ENCODE peak calls at places on chromosomes 12 and 14, in five cellular contexts. E is body of pancreas; L is ovary; P is caudate nucleus; D is CD8-positive, alpha-beta T cell. X is an unnamed sample.
A peak's percentile ranks its signal among the peaks of the same experiment; 100 is the strongest.

GRCh38 chr12:68177562-68177961 is 18.0 kb upstream of the IFNG start:
- DNase-seq in L (no peak), P (no peak), E (no peak), D (no peak), X (no peak)

GRCh38 chr12:64104376-64104775 is 117.7 kb downstream of the KICS2 start:
- DNase-seq in E (peak; percentile 23), L (no peak), D (no peak), P (no peak), X (peak; percentile 57)

GRCh38 chr12:6773662-6774351 is 1.5 kb downstream of the LAG3 start:
- DNase-seq in L (no peak), D (no peak), P (no peak), E (no peak), X (no peak)

GRCh38 chr14:52124791-52125661 is 56.2 kb upstream of the NID2 start:
- DNase-seq in L (no peak), E (no peak), P (peak; percentile 16), D (no peak), X (no peak)

GRCh38 chr12:93461503-93461902 is 5.8 kb upstream of the MRPL42 start:
- DNase-seq in P (no peak), L (no peak), E (no peak), D (no peak), X (no peak)

GRCh38 chr12:57280234-57281062 is 29.5 kb upstream of the STAC3 start:
- DNase-seq in D (peak; percentile 48), E (peak; percentile 27), P (peak; percentile 82), L (no peak), X (no peak)

GRCh38 chr12:65324551-65324950 is 46.1 kb downstream of the MSRB3 start:
- DNase-seq in P (no peak), D (no peak), E (no peak), L (no peak), X (no peak)

GRCh38 chr12:54840293-54840692 is 14.0 kb upstream of the MUCL1 start:
- DNase-seq in D (no peak), E (no peak), L (no peak), P (no peak), X (no peak)

GRCh38 chr12:50425859-50426258 is 25.2 kb downstream of the LARP4 start:
- DNase-seq in L (no peak), E (no peak), P (no peak), D (no peak), X (no peak)

GRCh38 chr14:68627050-68627867 is 165.6 kb downstream of the ZFP36L1 start:
- DNase-seq in D (no peak), L (peak; percentile 33), P (no peak), E (peak; percentile 71), X (no peak)

GRCh38 chr14:69501362-69501964 is 16.9 kb downstream of the PLEKHD1 start:
- DNase-seq in E (peak; percentile 38), P (peak; percentile 47), L (no peak), D (no peak), X (peak; percentile 57)

GRCh38 chr12:91009319-91009950 is 4.7 kb upstream of the EPYC start:
- DNase-seq in E (no peak), P (no peak), L (no peak), D (no peak), X (no peak)

GRCh38 chr14:84963518-84963917 is 566.4 kb upstream of the FLRT2 start:
- DNase-seq in P (no peak), E (no peak), D (no peak), L (no peak), X (no peak)

GRCh38 chr12:94674835-94675234 is 24.5 kb upstream of the TMCC3 start:
- DNase-seq in E (no peak), D (no peak), L (no peak), P (no peak), X (peak; percentile 37)

GRCh38 chr14:98270201-98270600 is 1001.8 kb downstream of the BCL11B start:
- DNase-seq in D (no peak), P (no peak), L (no peak), E (no peak), X (no peak)

DNA sequence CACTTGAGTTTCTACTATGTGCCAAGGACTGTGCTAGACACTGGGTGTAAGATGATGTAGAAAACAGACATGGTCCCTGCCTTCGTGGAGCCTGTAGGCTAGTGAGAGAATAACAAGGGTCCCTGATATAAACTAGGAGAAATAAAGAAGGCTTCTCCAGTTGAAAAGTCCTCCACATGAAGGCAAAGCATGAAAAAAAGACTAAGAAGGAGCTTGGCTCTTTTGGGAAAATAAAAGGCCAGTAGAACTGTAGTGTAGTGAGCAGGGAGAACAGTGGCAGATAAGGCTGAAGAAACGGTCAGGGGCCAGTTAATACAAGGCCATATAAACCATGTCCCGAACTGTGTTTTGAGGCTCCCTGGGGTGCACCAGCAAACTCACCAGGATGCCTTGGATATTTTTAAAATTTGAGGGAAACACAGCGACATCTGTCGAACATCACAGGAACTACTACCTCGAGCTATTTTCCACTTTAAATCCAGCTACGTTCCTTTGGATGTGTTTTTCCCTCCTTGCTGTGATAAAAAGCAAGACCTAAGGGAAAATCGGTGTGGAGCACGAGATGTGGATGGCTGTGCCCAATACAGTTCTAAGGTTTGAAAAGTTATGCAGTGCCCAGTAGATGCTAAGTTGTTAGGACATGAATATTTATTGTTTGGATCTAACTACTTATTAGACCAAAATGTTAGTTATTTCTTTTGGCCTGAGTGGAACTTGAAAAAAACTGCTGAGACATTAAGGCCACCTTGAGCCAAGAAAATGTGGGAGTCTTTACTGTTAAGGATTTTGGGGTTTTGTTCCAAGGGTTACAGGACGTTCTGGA is 8.5 kb upstream of the CFL2 start:
- DNase-seq in L (peak; percentile 35), E (peak; percentile 55), P (peak; percentile 12), D (peak; percentile 16), X (no peak)
- H3K27ac ChIP-seq in L (peak overlapping the region; percentile 36), E (no peak overlapping the region), P (peak overlapping the region; percentile 74), D (no peak overlapping the region), X (no peak overlapping the region)

GRCh38 chr12:122835693-122836026 is 403 bp downstream of the HIP1R start:
- DNase-seq in E (peak; percentile 63), D (no peak), P (no peak), L (no peak), X (no peak)
- H3K27ac ChIP-seq in E (peak overlapping the region; percentile 68), D (peak overlapping the region; percentile 87), P (peak overlapping the region; percentile 64), L (no peak overlapping the region), X (peak overlapping the region; percentile 50)

GRCh38 chr14:50837271-50837670 is 6.3 kb upstream of the NIN start:
- DNase-seq in P (no peak), D (no peak), E (no peak), L (no peak), X (no peak)

GRCh38 chr14:50835280-50835679 is 4.3 kb upstream of the NIN start:
- DNase-seq in P (no peak), D (no peak), L (no peak), E (no peak), X (no peak)

GRCh38 chr14:50832935-50833607 is 2.1 kb upstream of the NIN start:
- DNase-seq in E (no peak), L (no peak), D (no peak), P (peak; percentile 37), X (no peak)

GRCh38 chr14:50836515-50836914 is 5.6 kb upstream of the NIN start:
- DNase-seq in P (no peak), D (no peak), L (no peak), E (no peak), X (no peak)

DNA sequence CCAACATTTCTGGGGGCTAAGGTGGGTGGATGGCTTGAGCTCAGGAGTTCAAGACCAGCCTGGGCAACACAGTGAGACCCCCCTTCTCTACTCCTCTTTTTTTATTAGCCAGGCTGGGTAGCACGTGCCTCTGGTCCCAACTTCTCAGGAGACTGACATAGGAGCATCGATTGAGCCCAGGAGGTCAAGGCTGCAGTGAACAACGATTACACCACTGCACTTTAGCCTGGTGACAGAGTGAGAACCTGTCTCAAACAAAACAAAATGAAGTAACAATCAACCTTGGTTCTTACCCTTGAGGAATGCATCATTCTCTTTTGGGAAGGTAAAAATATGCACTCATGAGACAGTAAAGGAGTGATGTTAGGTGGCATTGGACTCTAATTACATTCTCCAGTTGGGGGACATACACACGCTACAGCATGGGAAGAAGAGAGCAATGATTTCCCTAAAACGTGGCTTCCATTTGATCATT is 3.9 kb upstream of the NIN start:
- DNase-seq in D (no peak), P (no peak), L (no peak), E (no peak), X (no peak)
- H3K27ac ChIP-seq in D (no peak overlapping the region), P (no peak overlapping the region), L (no peak overlapping the region), E (no peak overlapping the region), X (no peak overlapping the region)

GRCh38 chr14:76089151-76089550 is 62.6 kb upstream of the GPATCH2L start:
- DNase-seq in D (no peak), P (no peak), L (no peak), E (no peak), X (no peak)

GRCh38 chr14:76086636-76087035 is 65.1 kb upstream of the GPATCH2L start:
- DNase-seq in E (no peak), P (peak; percentile 64), D (no peak), L (no peak), X (peak; percentile 45)

GRCh38 chr14:76090611-76091010 is 61.1 kb upstream of the GPATCH2L start:
- DNase-seq in E (no peak), D (no peak), P (no peak), L (no peak), X (peak; percentile 62)

GRCh38 chr14:76091036-76091435 is 60.7 kb upstream of the GPATCH2L start:
- DNase-seq in E (peak; percentile 37), L (no peak), P (peak; percentile 6), D (no peak), X (peak; percentile 88)

DNA sequence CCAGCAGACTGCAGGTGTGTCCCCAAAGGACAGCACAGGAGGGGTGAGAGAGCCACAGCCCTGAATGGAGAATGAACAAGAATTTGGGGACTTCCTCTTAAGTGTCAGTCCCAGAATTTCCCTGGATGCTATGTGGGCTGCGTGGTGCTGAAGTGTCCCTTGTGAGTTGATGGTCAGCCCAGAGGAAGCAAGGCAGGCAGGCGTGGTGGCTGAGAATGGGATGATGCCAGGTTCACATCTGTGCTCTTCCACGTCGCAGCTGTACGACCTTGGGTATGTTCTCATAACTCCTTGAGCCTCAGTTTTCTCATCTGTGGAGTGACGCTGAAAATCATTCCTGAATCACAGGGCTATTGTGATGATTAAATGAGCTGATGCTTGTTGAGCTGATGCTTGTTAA is 62.1 kb upstream of the GPATCH2L start:
- DNase-seq in E (no peak), P (no peak), D (no peak), L (no peak), X (no peak)
- H3K27ac ChIP-seq in E (no peak overlapping the region), P (no peak overlapping the region), D (no peak overlapping the region), L (no peak overlapping the region), X (no peak overlapping the region)

GRCh38 chr12:26787125-26787495 is 45.9 kb downstream of the ITPR2 start:
- DNase-seq in D (no peak), P (no peak), L (no peak), E (no peak), X (no peak)
- H3K27ac ChIP-seq in D (no peak overlapping the region), P (no peak overlapping the region), L (no peak overlapping the region), E (no peak overlapping the region), X (no peak overlapping the region)

X was measured in gastrocnemius medialis.